ENCODE peak calls at places on chromosomes 6 and 20, in five cellular contexts. D is A549, N is WTC11, L is GM12878, F is K562. P is an unnamed sample.

GRCh38 chr6:124979294-124979678 is 17.0 kb downstream of the RNF217 start:
- DNase-seq in D (no peak), N (no peak), L (no peak), F (no peak), P (no peak)

GRCh38 chr6:111951439-111952140 is 78.3 kb upstream of the FYN start:
- DNase-seq in D (no peak), N (no peak), L (no peak), F (no peak), P (no peak)

GRCh38 chr20:45359406-45360148 is 3.4 kb upstream of the SYS1 start:
- DNase-seq in D (no peak), N (no peak), L (no peak), F (no peak), P (peak; percentile 82)

GRCh38 chr20:53652090-53652858 is 58.6 kb upstream of the ZNF217 start:
- DNase-seq in D (peak; percentile 38), N (no peak), L (peak; percentile 93), F (no peak), P (peak; percentile 97)

GRCh38 chr6:145069966-145070365 is 665.4 kb downstream of the EPM2A start:
- DNase-seq in D (no peak), N (no peak), L (no peak), F (no peak), P (no peak)

GRCh38 chr6:92791403-92791802 is 628.0 kb downstream of the EPHA7 start:
- DNase-seq in D (no peak), N (no peak), L (no peak), F (no peak), P (no peak)

GRCh38 chr6:63640062-63640461 is 4.5 kb downstream of the PHF3 start:
- DNase-seq in D (no peak), N (no peak), L (no peak), F (no peak), P (no peak)

GRCh38 chr6:169292340-169293124 is 38.9 kb upstream of the THBS2 start:
- DNase-seq in D (peak; percentile 91), N (no peak), L (no peak), F (no peak), P (peak; percentile 99)

GRCh38 chr20:50286609-50287008 is 96.0 kb downstream of the CEBPB start:
- DNase-seq in D (peak; percentile 86), N (no peak), L (no peak), F (peak; percentile 84), P (no peak)

GRCh38 chr20:8757146-8757545 is 311.7 kb upstream of the PLCB4 start:
- DNase-seq in D (peak; percentile 20), N (no peak), L (no peak), F (no peak), P (no peak)

GRCh38 chr6:20870493-20870892 is 336.2 kb downstream of the CDKAL1 start:
- DNase-seq in D (no peak), N (no peak), L (no peak), F (no peak), P (no peak)

GRCh38 chr6:125149256-125150144 is 4.1 kb upstream of the TPD52L1 start:
- DNase-seq in D (no peak), N (no peak), L (no peak), F (no peak), P (no peak)

GRCh38 chr20:5642155-5642981 is 107.8 kb upstream of the SHLD1 start:
- DNase-seq in D (no peak), N (no peak), L (no peak), F (no peak), P (no peak)

GRCh38 chr20:4341804-4342560 is 326.6 kb upstream of the RNF24 start:
- DNase-seq in D (no peak), N (no peak), L (no peak), F (no peak), P (no peak)

GRCh38 chr6:119384444-119384843 is 34.9 kb upstream of the MAN1A1 start:
- DNase-seq in D (no peak), N (no peak), L (no peak), F (no peak), P (no peak)

GRCh38 chr6:5173862-5174643 is 86.7 kb downstream of the LYRM4 start:
- DNase-seq in D (no peak), N (no peak), L (peak; percentile 87), F (no peak), P (no peak)

GRCh38 chr6:70838907-70839285 is 118.0 kb downstream of the B3GAT2 start:
- DNase-seq in D (no peak), N (no peak), L (no peak), F (no peak), P (peak; percentile 8)

GRCh38 chr6:71011861-71012260 is 55.0 kb upstream of the B3GAT2 start:
- DNase-seq in D (no peak), N (no peak), L (no peak), F (no peak), P (no peak)

GRCh38 chr6:96947055-96947454 is 22.5 kb downstream of the KLHL32 start:
- DNase-seq in D (no peak), N (no peak), L (peak; percentile 48), F (no peak), P (no peak)

GRCh38 chr6:156781882-156782631 is 4.9 kb downstream of the ARID1B start:
- DNase-seq in D (no peak), N (no peak), L (no peak), F (no peak), P (no peak)

GRCh38 chr20:13995841-13996240 is 525 bp downstream of the MACROD2 start:
- DNase-seq in D (peak; percentile 51), N (peak; percentile 56), L (no peak), F (no peak), P (no peak)

DNA sequence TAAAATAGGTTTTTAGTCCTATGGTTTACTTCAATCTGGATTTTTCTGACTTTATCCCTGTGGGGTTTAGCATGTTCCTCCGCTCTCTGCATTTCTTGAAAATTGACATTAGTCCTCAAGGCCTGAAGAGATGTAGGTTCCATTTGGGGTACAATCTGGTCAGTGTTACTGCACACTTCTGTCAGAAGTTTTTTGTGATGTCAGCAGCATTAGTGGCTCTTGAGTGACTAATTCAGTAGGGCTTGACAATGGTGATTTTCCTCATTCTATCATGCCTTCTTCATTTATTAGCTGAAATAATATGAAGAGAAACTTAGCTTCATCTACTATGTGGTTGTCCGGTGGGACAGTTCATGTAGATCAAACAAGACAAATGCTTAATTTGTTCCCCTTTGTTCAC is 114.6 kb downstream of the PDE10A start:
- DNase-seq in D (no peak), N (no peak), L (no peak), F (no peak), P (no peak)
- TF ChIP-seq ESRRA in D (no peak), N (no peak), L (no peak), F (no peak), P (no peak)

GRCh38 chr6:153123801-153124200 is 7.3 kb downstream of the RGS17 start:
- DNase-seq in D (no peak), N (no peak), L (no peak), F (no peak), P (no peak)

GRCh38 chr6:153121311-153121710 is 9.8 kb downstream of the RGS17 start:
- DNase-seq in D (no peak), N (no peak), L (no peak), F (no peak), P (no peak)

DNA sequence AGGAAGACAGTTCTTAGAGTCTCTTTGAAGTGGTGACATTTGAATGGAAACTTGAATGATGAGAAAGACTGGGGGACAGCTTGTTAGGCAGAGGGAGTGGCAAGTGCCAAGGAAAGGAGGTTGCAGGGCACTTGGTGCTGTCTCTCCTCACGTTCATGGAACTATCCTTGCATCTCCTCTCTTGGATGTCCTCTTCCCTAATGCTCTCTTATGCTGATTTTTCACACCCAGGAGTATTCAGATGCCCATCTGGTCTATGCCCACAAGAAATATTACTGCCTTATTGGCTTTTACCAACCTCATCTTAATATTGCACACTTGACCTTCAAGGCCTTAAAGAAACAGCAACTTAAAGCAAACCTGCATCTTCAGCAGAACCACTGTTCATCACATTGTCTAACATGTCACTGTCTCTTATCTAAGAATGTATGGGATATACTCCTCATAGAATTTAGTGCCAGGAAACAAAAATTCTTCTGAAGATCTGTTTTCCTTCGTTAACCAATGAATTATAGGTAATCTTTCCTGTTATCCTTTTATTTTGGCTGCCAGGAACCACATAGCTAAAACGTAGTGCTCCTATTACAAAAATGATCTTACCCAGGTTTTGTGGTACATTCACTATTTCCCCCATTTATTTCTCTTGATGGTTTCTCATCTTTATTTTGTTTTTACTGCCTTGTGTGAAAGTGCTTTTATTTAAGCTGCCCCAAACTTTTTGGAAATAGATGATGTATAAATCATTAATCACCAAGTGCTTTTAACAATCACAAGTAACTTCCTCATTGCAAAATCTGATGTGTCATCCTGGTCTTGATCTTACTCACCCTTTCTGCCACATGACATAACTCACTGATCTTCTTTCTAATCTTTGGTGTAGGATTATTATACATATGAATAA is 12.8 kb downstream of the RGS17 start:
- DNase-seq in D (peak; percentile 80), N (no peak), L (peak; percentile 57), F (no peak), P (no peak)
- TF ChIP-seq ESRRA in D (no peak), N (no peak), L (no peak), F (no peak), P (no peak)

GRCh38 chr6:106735136-106735535 is 105.8 kb downstream of the QRSL1 start:
- DNase-seq in D (no peak), N (no peak), L (no peak), F (no peak), P (no peak)
- TF ChIP-seq ESRRA in D (no peak), N (no peak), L (no peak), F (no peak), P (no peak)

GRCh38 chr6:43923376-43924221 is 153.6 kb downstream of the VEGFA start:
- DNase-seq in D (no peak), N (no peak), L (no peak), F (no peak), P (no peak)
- TF ChIP-seq ESRRA in D (no peak), N (no peak), L (no peak), F (no peak), P (no peak)

DNA sequence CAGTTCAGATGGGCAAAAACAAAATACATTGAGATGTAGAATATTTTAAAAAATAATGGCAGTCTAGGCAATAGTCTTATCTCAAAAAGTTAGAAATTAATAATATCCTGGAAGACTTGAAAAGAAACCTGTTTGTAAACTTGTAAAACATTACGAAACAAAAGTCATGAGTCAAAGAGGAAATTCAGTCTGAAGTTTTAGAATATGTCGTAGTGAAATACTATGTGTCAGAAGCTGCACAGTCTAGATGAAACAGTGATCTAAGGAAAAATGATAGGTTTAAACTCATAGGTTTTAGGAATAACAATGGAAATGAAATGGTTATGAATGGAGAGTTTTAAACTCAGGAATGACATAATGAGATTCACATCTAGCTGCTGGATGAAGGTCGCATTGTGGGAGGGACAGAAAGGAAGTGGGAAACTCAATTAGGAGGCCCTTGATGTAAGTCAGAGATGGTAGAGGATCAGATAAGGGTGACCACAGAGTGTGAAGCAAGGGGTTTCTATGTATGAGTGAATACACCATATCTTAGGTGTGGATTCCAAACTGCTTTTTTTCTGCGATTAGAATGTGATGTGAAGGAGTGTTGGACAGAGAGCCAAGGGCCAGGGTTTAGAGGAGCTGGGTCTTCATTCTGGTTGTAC is 2.8 kb downstream of the SNRPB2 start:
- DNase-seq in D (no peak), N (no peak), L (no peak), F (no peak), P (no peak)
- TF ChIP-seq ESRRA in D (no peak), N (no peak), L (no peak), F (no peak), P (no peak)

GRCh38 chr20:39291301-39291700 is 329.2 kb downstream of the DHX35 start:
- DNase-seq in D (no peak), N (no peak), L (no peak), F (no peak), P (no peak)
- TF ChIP-seq ESRRA in D (no peak), N (no peak), L (no peak), F (no peak), P (no peak)

P was measured in HepG2.